ENCODE peak calls at places on chromosomes 3 and 15, in five cellular contexts. S, C, J, P and Q are unnamed samples.

GRCh38 chr15:77634266-77634962 is 1.7 kb upstream of the LINGO1 start:
- DNase-seq in J (peak; percentile 44), C (peak; percentile 37), P (peak; percentile 76), S (peak; percentile 80), Q (peak; percentile 33)

GRCh38 chr3:178699364-178699763 is 163.1 kb downstream of the KCNMB2 start:
- DNase-seq in P (no peak), J (no peak), S (no peak), C (no peak), Q (no peak)

GRCh38 chr3:170383567-170383966 is 26.1 kb downstream of the SKIL start:
- DNase-seq in J (no peak), P (no peak), S (no peak), C (no peak), Q (no peak)

GRCh38 chr3:54123538-54124196 is 1.3 kb downstream of the CACNA2D3 start:
- DNase-seq in J (no peak), P (peak; percentile 41), S (no peak), C (no peak), Q (no peak)

GRCh38 chr3:170258105-170258487 is 35.9 kb downstream of the PRKCI start:
- DNase-seq in J (no peak), C (no peak), P (no peak), S (no peak), Q (no peak)

GRCh38 chr3:13111173-13111873 is 38.1 kb upstream of the IQSEC1 start:
- DNase-seq in C (no peak), S (no peak), P (no peak), J (no peak), Q (no peak)

GRCh38 chr15:85129881-85130280 is 148.2 kb downstream of the PDE8A start:
- DNase-seq in J (no peak), P (no peak), S (no peak), C (no peak), Q (no peak)

GRCh38 chr3:22960326-22960984 is 242.7 kb upstream of the UBE2E2 start:
- DNase-seq in S (peak; percentile 23), J (peak; percentile 6), C (no peak), P (peak; percentile 23), Q (no peak)

GRCh38 chr3:107704477-107704876 is 181.7 kb downstream of the BBX start:
- DNase-seq in C (no peak), P (no peak), J (peak; percentile 56), S (no peak), Q (no peak)

GRCh38 chr15:31605467-31605931 is 278.9 kb downstream of the KLF13 start:
- DNase-seq in S (no peak), P (no peak), J (peak; percentile 39), C (no peak), Q (no peak)

GRCh38 chr3:122247087-122247824 is 63.8 kb downstream of the CASR start:
- DNase-seq in P (no peak), C (no peak), J (no peak), S (no peak), Q (no peak)

GRCh38 chr15:68463996-68464395 is 32.0 kb upstream of the ITGA11 start:
- DNase-seq in P (no peak), C (no peak), S (no peak), J (no peak), Q (no peak)

GRCh38 chr3:177491301-177492031 is 294.2 kb upstream of the TBL1XR1 start:
- DNase-seq in J (no peak), P (no peak), S (no peak), C (no peak), Q (no peak)

GRCh38 chr15:40759961-40760360 is 3.9 kb upstream of the GCHFR start:
- DNase-seq in J (no peak), C (no peak), S (no peak), P (no peak), Q (no peak)

GRCh38 chr3:192275741-192276355 is 451.5 kb downstream of the FGF12 start:
- DNase-seq in S (no peak), C (no peak), P (no peak), J (no peak), Q (no peak)

GRCh38 chr3:196284396-196284795 is 3.1 kb downstream of the PCYT1A start:
- DNase-seq in S (no peak), C (no peak), J (no peak), P (no peak), Q (no peak)

GRCh38 chr3:160448845-160449659 is 534 bp downstream of the TRIM59 start:
- DNase-seq in P (no peak), S (no peak), C (no peak), J (no peak), Q (no peak)

GRCh38 chr15:97759363-97759762 is 201.1 kb upstream of the ARRDC4 start:
- DNase-seq in C (no peak), S (no peak), J (peak; percentile 4), P (no peak), Q (no peak)

GRCh38 chr3:111715911-111716523 is 120.9 kb upstream of the ZBED2 start:
- DNase-seq in S (peak; percentile 39), C (no peak), J (peak; percentile 23), P (peak; percentile 48), Q (peak; percentile 41)

GRCh38 chr3:191220908-191221307 is 21.9 kb downstream of the OSTN start:
- DNase-seq in S (no peak), C (no peak), P (no peak), J (no peak), Q (no peak)

GRCh38 chr3:78506581-78507195 is 1261.1 kb downstream of the ROBO1 start:
- DNase-seq in J (no peak), C (no peak), P (no peak), S (no peak), Q (no peak)

GRCh38 chr15:31032959-31033358 is 41.5 kb upstream of the MTMR10 start:
- DNase-seq in C (no peak), S (no peak), P (no peak), J (no peak), Q (no peak)